ENCODE peak calls at places on chromosome 18, in four cellular contexts. U is ureter, E is kidney glomerular epithelial cell, S is left colon. G is an unnamed sample.

GRCh38 chr18:7605705-7606104 is 38.6 kb downstream of the PTPRM start:
- DNase-seq in E (no peak), U (no peak), S (no peak), G (no peak)

GRCh38 chr18:64037812-64038414 is 68.0 kb downstream of the SERPINB8 start:
- DNase-seq in S (no peak), U (no peak), E (peak; percentile 27), G (no peak)

GRCh38 chr18:25503567-25504081 is 151.7 kb upstream of the ZNF521 start:
- DNase-seq in S (peak; percentile 63), E (peak; percentile 67), U (peak; percentile 48), G (peak; percentile 28)

GRCh38 chr18:7946724-7947377 is 379.7 kb downstream of the PTPRM start:
- DNase-seq in U (no peak), E (peak; percentile 49), S (peak; percentile 38), G (no peak)

GRCh38 chr18:39946623-39947061 is 2008.4 kb upstream of the PIK3C3 start:
- DNase-seq in S (no peak), E (peak; percentile 65), U (peak; percentile 43), G (peak; percentile 8)

GRCh38 chr18:12377556-12378553 is 828 bp upstream of the AFG3L2 start:
- DNase-seq in U (no peak), S (no peak), E (peak; percentile 99), G (no peak)

GRCh38 chr18:2482711-2483475 is 88.4 kb downstream of the METTL4 start:
- DNase-seq in S (no peak), E (no peak), U (no peak), G (no peak)

GRCh38 chr18:76821356-76821874 is 942 bp upstream of the ZNF236 start:
- DNase-seq in U (no peak), S (no peak), E (no peak), G (no peak)

GRCh38 chr18:36899289-36899688 is 70.4 kb downstream of the KIAA1328 start:
- DNase-seq in U (no peak), S (no peak), E (no peak), G (no peak)

GRCh38 chr18:3604626-3605408 is 154.8 kb downstream of the TGIF1 start:
- DNase-seq in U (no peak), S (peak; percentile 24), E (peak; percentile 80), G (no peak)

GRCh38 chr18:61926532-61926931 is 33.7 kb upstream of the RNF152 start:
- DNase-seq in E (no peak), U (no peak), S (no peak), G (no peak)

GRCh38 chr18:43213816-43214215 is 63.5 kb downstream of the SYT4 start:
- DNase-seq in S (no peak), E (no peak), U (no peak), G (no peak)

GRCh38 chr18:79947054-79947755 is 4.2 kb downstream of the SLC66A2 start:
- DNase-seq in U (peak; percentile 32), E (no peak), S (peak; percentile 26), G (no peak)

GRCh38 chr18:23059541-23060465 is 75.5 kb upstream of the CABLES1 start:
- DNase-seq in E (no peak), U (no peak), S (no peak), G (no peak)

G was measured in prostate gland.